ENCODE peak calls at places on chromosomes 12 and 14, in five cellular contexts. R is pancreas, E is left ventricle myocardium inferior, J is upper lobe of left lung, G is RWPE1. Z is an unnamed sample.

GRCh38 chr14:59018460-59018859 is 170.0 kb upstream of the DAAM1 start:
- DNase-seq in R (no peak), E (no peak), J (no peak), G (no peak), Z (no peak)

GRCh38 chr14:32846821-32847220 is 91.9 kb upstream of the NPAS3 start:
- DNase-seq in R (no peak), E (no peak), J (no peak), G (no peak), Z (no peak)

GRCh38 chr12:48894271-48894670 is 28.6 kb upstream of the RND1 start:
- DNase-seq in R (no peak), E (no peak), J (no peak), G (no peak), Z (no peak)

GRCh38 chr12:124507188-124508109 is 60.0 kb downstream of the NCOR2 start:
- DNase-seq in R (peak; percentile 78), E (peak; percentile 73), J (no peak), G (no peak), Z (no peak)

GRCh38 chr12:90449611-90450010 is 505.4 kb downstream of the CCER1 start:
- DNase-seq in R (no peak), E (no peak), J (no peak), G (no peak), Z (no peak)

GRCh38 chr12:87818416-87818815 is 210.8 kb downstream of the C12orf50 start:
- DNase-seq in R (no peak), E (no peak), J (no peak), G (no peak), Z (no peak)

GRCh38 chr14:38420045-38420444 is 164.2 kb upstream of the CLEC14A start:
- DNase-seq in R (no peak), E (no peak), J (no peak), G (no peak), Z (no peak)

GRCh38 chr12:89875225-89875624 is 166.6 kb upstream of the ATP2B1 start:
- DNase-seq in R (no peak), E (no peak), J (no peak), G (no peak), Z (no peak)

GRCh38 chr14:23120405-23121251 is 1.6 kb upstream of the CEBPE start:
- DNase-seq in R (peak; percentile 96), E (peak; percentile 87), J (peak; percentile 89), G (peak; percentile 82), Z (peak; percentile 67)

GRCh38 chr12:47067176-47067575 is 12.2 kb upstream of the PCED1B start:
- DNase-seq in R (no peak), E (no peak), J (no peak), G (no peak), Z (no peak)

GRCh38 chr14:104984056-104984894 is 1.3 kb upstream of the CLBA1 start:
- DNase-seq in R (peak; percentile 62), E (no peak), J (no peak), G (no peak), Z (no peak)

GRCh38 chr12:50100561-50100960 is 3.2 kb upstream of the GPD1 start:
- DNase-seq in R (no peak), E (no peak), J (no peak), G (no peak), Z (no peak)

GRCh38 chr12:14545144-14546124 is 22.2 kb downstream of the PLBD1 start:
- DNase-seq in R (no peak), E (no peak), J (no peak), G (no peak), Z (no peak)

GRCh38 chr14:33782923-33783322 is 168.0 kb downstream of the EGLN3 start:
- DNase-seq in R (no peak), E (no peak), J (no peak), G (no peak), Z (no peak)

GRCh38 chr12:46372131-46372851 is at the start of gene SLC38A2:
- DNase-seq in R (peak; percentile 99), E (peak; percentile 99), J (peak; percentile 93), G (peak; percentile 96), Z (peak; percentile 97)

GRCh38 chr14:85195872-85196477 is 334.0 kb upstream of the FLRT2 start:
- DNase-seq in R (no peak), E (no peak), J (no peak), G (peak; percentile 39), Z (no peak)

GRCh38 chr12:1919763-1920162 is 1.3 kb upstream of the CACNA2D4 start:
- DNase-seq in R (no peak), E (no peak), J (no peak), G (no peak), Z (no peak)

GRCh38 chr14:64501326-64502171 is 2.1 kb downstream of the ZBTB25 start:
- DNase-seq in R (no peak), E (peak; percentile 66), J (no peak), G (no peak), Z (no peak)

GRCh38 chr12:110585231-110585799 is 2.2 kb upstream of the PPTC7 start:
- DNase-seq in R (no peak), E (no peak), J (no peak), G (no peak), Z (no peak)

GRCh38 chr14:55588259-55588699 is 8.3 kb downstream of the KTN1 start:
- DNase-seq in R (no peak), E (no peak), J (no peak), G (no peak), Z (no peak)

GRCh38 chr14:93044601-93045000 is 71.1 kb downstream of the ITPK1 start:
- DNase-seq in R (peak; percentile 43), E (no peak), J (no peak), G (no peak), Z (no peak)

GRCh38 chr12:124370851-124371250 is 76.0 kb downstream of the RFLNA start:
- DNase-seq in R (no peak), E (no peak), J (peak; percentile 27), G (no peak), Z (no peak)

GRCh38 chr14:22822619-22823551 is 6.8 kb upstream of the MRPL52 start:
- DNase-seq in R (peak; percentile 77), E (peak; percentile 74), J (peak; percentile 90), G (no peak), Z (peak; percentile 71)

GRCh38 chr12:108572166-108572790 is 9.9 kb downstream of the ISCU start:
- DNase-seq in R (no peak), E (no peak), J (no peak), G (no peak), Z (no peak)

GRCh38 chr12:104698871-104699270 is 242.1 kb downstream of the CHST11 start:
- DNase-seq in R (no peak), E (no peak), J (no peak), G (no peak), Z (no peak)

GRCh38 chr14:52551696-52552062 is 626 bp downstream of the TXNDC16 start:
- DNase-seq in R (no peak), E (no peak), J (no peak), G (peak; percentile 20), Z (no peak)
- TF ChIP-seq CTCF in R (no peak), E (peak; percentile 23), J (no peak), G (peak; percentile 52), Z (peak; percentile 25)

GRCh38 chr12:40262657-40263056 is 37.9 kb downstream of the LRRK2 start:
- DNase-seq in R (no peak), E (no peak), J (no peak), G (no peak), Z (no peak)

GRCh38 chr12:40263616-40264409 is 39.0 kb downstream of the LRRK2 start:
- DNase-seq in R (no peak), E (no peak), J (no peak), G (no peak), Z (no peak)

DNA sequence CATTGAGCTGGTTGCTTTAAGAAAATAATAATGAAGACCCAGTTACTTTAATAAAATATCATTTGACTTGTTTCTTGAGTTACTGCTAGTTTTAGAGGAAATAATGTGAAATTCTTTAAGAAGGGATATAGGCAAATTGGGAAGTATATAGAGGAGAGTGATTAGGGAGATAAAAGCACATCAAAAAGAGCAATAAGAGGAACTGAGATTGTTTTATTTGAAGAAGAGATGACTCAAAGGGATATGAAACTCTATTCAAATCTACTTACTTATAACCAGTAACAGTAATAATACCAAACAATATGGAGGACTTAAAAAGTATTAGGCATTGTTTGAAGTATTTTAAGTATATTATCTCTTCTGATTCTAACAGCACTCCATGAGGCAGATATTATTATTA is 37.1 kb downstream of the LRRK2 start:
- DNase-seq in R (no peak), E (no peak), J (no peak), G (no peak), Z (no peak)
- H3K27ac ChIP-seq in R (no peak overlapping the region), E (no peak overlapping the region), J (no peak overlapping the region), G (no peak overlapping the region), Z (no peak overlapping the region)

GRCh38 chr12:45282411-45282810 is 66.5 kb downstream of the ANO6 start:
- DNase-seq in R (no peak), E (no peak), J (no peak), G (no peak), Z (no peak)

GRCh38 chr12:45281994-45282393 is 66.1 kb downstream of the ANO6 start:
- DNase-seq in R (no peak), E (no peak), J (no peak), G (no peak), Z (no peak)

GRCh38 chr12:45286621-45287020 is 70.7 kb downstream of the ANO6 start:
- DNase-seq in R (no peak), E (no peak), J (no peak), G (no peak), Z (no peak)

GRCh38 chr12:45285717-45286116 is 69.8 kb downstream of the ANO6 start:
- DNase-seq in R (no peak), E (no peak), J (no peak), G (no peak), Z (no peak)

GRCh38 chr12:45284096-45284901 is 68.4 kb downstream of the ANO6 start:
- DNase-seq in R (no peak), E (no peak), J (no peak), G (no peak), Z (no peak)
- TF ChIP-seq CTCF in R (no peak), E (no peak), J (no peak), G (no peak), Z (no peak)

GRCh38 chr14:90405755-90406154 is 8.9 kb downstream of the CALM1 start:
- DNase-seq in R (no peak), E (no peak), J (no peak), G (no peak), Z (no peak)
- H3K27ac ChIP-seq in R (no peak overlapping the region), E (no peak overlapping the region), J (no peak overlapping the region), G (no peak overlapping the region), Z (no peak overlapping the region)

GRCh38 chr14:95679995-95680735 is 6.1 kb upstream of the TCL1B start:
- DNase-seq in R (no peak), E (no peak), J (no peak), G (no peak), Z (no peak)
- TF ChIP-seq CTCF in R (peak; percentile 18), E (no peak), J (no peak), G (no peak), Z (no peak)

Z was measured in CD4-positive, alpha-beta T cell.